ENCODE peak calls at places on chromosome 2, in five cellular contexts. F is iris pigment epithelial cell, H is KBM-7, Z is Daoy, A is H9. V is an unnamed sample.

GRCh38 chr2:20629581-20630291 is 21.2 kb downstream of the HS1BP3 start:
- DNase-seq in Z (no peak), F (no peak), H (no peak), A (no peak), V (peak)

GRCh38 chr2:193371200-193371599 is 1176.5 kb upstream of the TMEFF2 start:
- DNase-seq in H (no peak), Z (no peak), F (no peak), A (no peak), V (no peak)

GRCh38 chr2:233209117-233209977 is 42.1 kb upstream of the ATG16L1 start:
- DNase-seq in A (peak), F (peak), H (no peak), Z (peak), V (peak)

GRCh38 chr2:23926289-23926749 is 604 bp downstream of the ATAD2B start:
- DNase-seq in H (no peak), Z (peak), F (peak), A (peak), V (peak)

GRCh38 chr2:237581751-237582746 is 8.5 kb downstream of the RAB17 start:
- DNase-seq in F (peak), Z (peak), A (no peak), H (peak), V (peak)

GRCh38 chr2:65172994-65173790 is 43.3 kb upstream of the RAB1A start:
- DNase-seq in A (no peak), F (no peak), H (no peak), Z (no peak), V (no peak)

GRCh38 chr2:181483221-181483620 is 26.0 kb downstream of the ITGA4 start:
- DNase-seq in H (no peak), F (no peak), Z (no peak), A (no peak), V (no peak)

GRCh38 chr2:40118622-40119021 is 333.3 kb downstream of the SLC8A1 start:
- DNase-seq in F (no peak), Z (no peak), A (no peak), H (no peak), V (no peak)

GRCh38 chr2:182144039-182144779 is 158.6 kb downstream of the PPP1R1C start:
- DNase-seq in Z (peak), F (peak), H (no peak), A (no peak), V (peak)

GRCh38 chr2:241217320-241218031 is 29.0 kb downstream of the ANO7 start:
- DNase-seq in Z (peak), A (peak), H (peak), F (peak), V (peak)

GRCh38 chr2:28579606-28580005 is 83.7 kb downstream of the PLB1 start:
- DNase-seq in F (no peak), Z (no peak), A (no peak), H (no peak), V (no peak)